ENCODE peak calls at places on chromosome 16, in ten cellular contexts. B is HT-29; P is activated CD4-positive, CD25-positive, alpha-beta regulatory T cell; A is mesendoderm; K is activated T-cell treated with anti-CD3 and anti-CD28 coated beads for 1 hour; E is nephron progenitor cell; G is NCI-H2171; J is NCI-H2081; V is stimulated activated CD8-positive, alpha-beta memory T cell treated with anti-CD3 and anti-CD28 coated beads, Interleukin-15, amount 100 ng/mL, for 24 hours; Z is foreskin fibroblast. F is an unnamed sample.

GRCh38 chr16:55567382-55567781 is 898 bp downstream of the CAPNS2 start:
- DNase-seq in B (no peak), P (no peak), A (no peak), K (no peak), E (no peak), G (no peak), J (no peak), V (no peak), Z (peak), F (no peak)

GRCh38 chr16:81478876-81479496 is 34.4 kb downstream of the CMIP start:
- DNase-seq in B (no peak), P (no peak), A (no peak), K (no peak), E (no peak), G (no peak), J (no peak), V (no peak), Z (no peak), F (no peak)

GRCh38 chr16:79751785-79752184 is 151.2 kb upstream of the MAF start:
- DNase-seq in B (no peak), P (no peak), A (no peak), K (no peak), E (no peak), G (no peak), J (no peak), V (no peak), Z (peak), F (no peak)

GRCh38 chr16:78002915-78003538 is 19.3 kb upstream of the CLEC3A start:
- DNase-seq in B (peak), P (peak), A (peak), K (peak), E (peak), G (peak), J (peak), V (peak), Z (peak), F (peak)

GRCh38 chr16:64434526-64435069 is 687.3 kb downstream of the CDH11 start:
- DNase-seq in B (no peak), P (no peak), A (no peak), K (no peak), E (no peak), G (no peak), J (no peak), V (no peak), Z (no peak), F (no peak)

GRCh38 chr16:85153656-85154091 is 41.4 kb upstream of the CIBAR2 start:
- DNase-seq in B (no peak), P (no peak), A (no peak), K (no peak), E (no peak), G (peak), J (no peak), V (no peak), Z (no peak), F (peak)

GRCh38 chr16:72123426-72123825 is 29.8 kb downstream of the DHX38 start:
- DNase-seq in B (no peak), P (no peak), A (no peak), K (no peak), E (no peak), G (no peak), J (no peak), V (no peak), Z (no peak), F (no peak)

GRCh38 chr16:84532299-84532724 is 27.9 kb upstream of the MEAK7 start:
- DNase-seq in B (no peak), P (no peak), A (peak), K (no peak), E (no peak), G (no peak), J (no peak), V (no peak), Z (peak), F (no peak)

GRCh38 chr16:9159839-9160550 is 68.6 kb downstream of the HAPSTR1 start:
- DNase-seq in B (peak), P (no peak), A (peak), K (no peak), E (peak), G (peak), J (no peak), V (no peak), Z (peak), F (no peak)

GRCh38 chr16:3696425-3697218 is 20.7 kb downstream of the TRAP1 start:
- DNase-seq in B (peak), P (no peak), A (no peak), K (no peak), E (no peak), G (no peak), J (no peak), V (no peak), Z (peak), F (no peak)

GRCh38 chr16:59126486-59126885 is 392.4 kb upstream of the GOT2 start:
- DNase-seq in B (no peak), P (no peak), A (no peak), K (no peak), E (no peak), G (no peak), J (no peak), V (no peak), Z (peak), F (no peak)

GRCh38 chr16:12804395-12804794 is 708 bp upstream of the CPPED1 start:
- DNase-seq in B (no peak), P (no peak), A (no peak), K (no peak), E (no peak), G (no peak), J (no peak), V (no peak), Z (no peak), F (no peak)

GRCh38 chr16:66265106-66265415 is 101.4 kb upstream of the CDH5 start:
- DNase-seq in B (no peak), P (no peak), A (no peak), K (no peak), E (no peak), G (no peak), J (no peak), V (no peak), Z (no peak), F (no peak)

GRCh38 chr16:84720180-84720579 is 20.4 kb downstream of the USP10 start:
- DNase-seq in B (no peak), P (no peak), A (no peak), K (no peak), E (no peak), G (no peak), J (no peak), V (no peak), Z (peak), F (no peak)

GRCh38 chr16:11095935-11096334 is 151.6 kb downstream of the CLEC16A start:
- DNase-seq in B (no peak), P (no peak), A (no peak), K (no peak), E (no peak), G (no peak), J (no peak), V (no peak), Z (no peak), F (no peak)

GRCh38 chr16:4704913-4705312 is 11.6 kb downstream of the NUDT16L1 start:
- DNase-seq in B (no peak), P (no peak), A (no peak), K (no peak), E (no peak), G (no peak), J (no peak), V (no peak), Z (no peak), F (no peak)

GRCh38 chr16:29717113-29717512 is 28.7 kb downstream of the C16orf54 start:
- DNase-seq in B (no peak), P (no peak), A (no peak), K (no peak), E (no peak), G (no peak), J (no peak), V (no peak), Z (no peak), F (no peak)

GRCh38 chr16:2371421-2371820 is 30.9 kb upstream of the ABCA3 start:
- DNase-seq in B (no peak), P (no peak), A (no peak), K (no peak), E (no peak), G (no peak), J (no peak), V (no peak), Z (no peak), F (no peak)

GRCh38 chr16:10664720-10665126 is 30.0 kb downstream of the TEKT5 start:
- DNase-seq in B (no peak), P (no peak), A (no peak), K (no peak), E (no peak), G (no peak), J (no peak), V (no peak), Z (no peak), F (no peak)

F was measured in DMS153.